ENCODE peak calls at places on chromosomes 12 and 14, in eight cellular contexts. N is HFFc6, V is naive B cell, G is fibroblast of pulmonary artery, T is hippocampal formation, D is T-helper 2 cell, R is amniotic stem cell, I is AG10803. U is an unnamed sample.

GRCh38 chr12:67275380-67275913 is 6.3 kb downstream of the CAND1 start:
- DNase-seq in I (no peak), D (no peak), N (no peak), V (no peak), R (no peak), T (no peak), G (no peak), U (no peak)

GRCh38 chr14:53399057-53399456 is 245.9 kb upstream of the DDHD1 start:
- DNase-seq in D (no peak), I (peak; percentile 62), N (peak; percentile 54), R (peak; percentile 4), G (peak; percentile 42), V (no peak), T (no peak), U (no peak)

GRCh38 chr12:78293039-78293686 is 462.5 kb downstream of the NAV3 start:
- DNase-seq in N (peak; percentile 8), I (peak; percentile 41), V (no peak), D (no peak), G (peak; percentile 25), T (no peak), R (no peak), U (no peak)

GRCh38 chr12:51913071-51914033 is 6.0 kb downstream of the ACVRL1 start:
- DNase-seq in D (no peak), V (no peak), I (no peak), N (no peak), R (no peak), T (no peak), G (no peak), U (no peak)

GRCh38 chr12:19882418-19882817 is 443.1 kb downstream of the AEBP2 start:
- DNase-seq in G (no peak), T (no peak), D (no peak), N (no peak), R (no peak), V (no peak), I (peak; percentile 24), U (no peak)

GRCh38 chr14:73100334-73100733 is 36.0 kb upstream of the PSEN1 start:
- DNase-seq in D (no peak), G (no peak), V (no peak), T (no peak), N (no peak), I (no peak), R (no peak), U (no peak)

GRCh38 chr14:41609704-41610183 is 3.1 kb downstream of the LRFN5 start:
- DNase-seq in N (no peak), R (peak; percentile 28), T (peak; percentile 57), G (peak; percentile 79), V (no peak), D (no peak), I (peak; percentile 8), U (peak; percentile 69)

GRCh38 chr14:92625213-92625612 is 111.6 kb downstream of the RIN3 start:
- DNase-seq in G (peak; percentile 87), V (no peak), D (no peak), R (peak; percentile 80), T (no peak), N (peak; percentile 94), I (peak; percentile 95), U (no peak)

GRCh38 chr12:115866909-115867525 is 410.5 kb downstream of the MED13L start:
- DNase-seq in R (no peak), N (no peak), I (no peak), G (no peak), V (no peak), D (no peak), T (no peak), U (no peak)

GRCh38 chr14:81147140-81147897 is 73.4 kb downstream of the GTF2A1 start:
- DNase-seq in I (no peak), G (no peak), D (no peak), V (no peak), T (no peak), N (no peak), R (no peak), U (no peak)

GRCh38 chr12:75704208-75704607 is 192.8 kb upstream of the KRR1 start:
- DNase-seq in D (no peak), T (no peak), G (no peak), I (no peak), V (no peak), R (no peak), N (no peak), U (no peak)

GRCh38 chr14:50299585-50299984 is 12.4 kb downstream of the L2HGDH start:
- DNase-seq in I (no peak), V (no peak), R (no peak), D (no peak), T (no peak), G (no peak), N (no peak), U (no peak)